ENCODE peak calls at places on chromosomes 4 and X, in ten cellular contexts. One of them, this sample, is unnamed.

GRCh38 chr4:38565271-38566199 is 98.5 kb upstream of the KLF3 start:
- DNase-seq in right lobe of liver: peak; percentile 19
- DNase-seq in A549: peak; percentile 11
- DNase-seq in psoas muscle: no peak
- DNase-seq in fibroblast of lung: peak; percentile 84
- DNase-seq in lung: no peak
- DNase-seq in upper lobe of left lung: peak; percentile 30
- DNase-seq in upper lobe of right lung: no peak
- DNase-seq in pancreas: no peak
- DNase-seq in IMR-90: peak; percentile 82
- DNase-seq in this sample: peak; percentile 87

GRCh38 chr4:3291969-3292570 is 751 bp upstream of the RGS12 start:
- DNase-seq in lung: peak; percentile 57
- DNase-seq in upper lobe of left lung: peak; percentile 79
- DNase-seq in pancreas: peak; percentile 82
- DNase-seq in upper lobe of right lung: peak; percentile 90
- DNase-seq in IMR-90: no peak
- DNase-seq in A549: peak; percentile 42
- DNase-seq in psoas muscle: peak; percentile 86
- DNase-seq in right lobe of liver: peak; percentile 81
- DNase-seq in fibroblast of lung: no peak
- DNase-seq in this sample: peak; percentile 28

GRCh38 chr4:61517144-61517543 is 317.0 kb downstream of the ADGRL3 start:
- DNase-seq in A549: no peak
- DNase-seq in pancreas: no peak
- DNase-seq in lung: no peak
- DNase-seq in fibroblast of lung: no peak
- DNase-seq in IMR-90: no peak
- DNase-seq in psoas muscle: no peak
- DNase-seq in right lobe of liver: peak; percentile 23
- DNase-seq in upper lobe of right lung: no peak
- DNase-seq in upper lobe of left lung: no peak
- DNase-seq in this sample: no peak

GRCh38 chr4:4712800-4713528 is 146.5 kb upstream of the MSX1 start:
- DNase-seq in psoas muscle: no peak
- DNase-seq in pancreas: no peak
- DNase-seq in IMR-90: no peak
- DNase-seq in upper lobe of left lung: no peak
- DNase-seq in fibroblast of lung: no peak
- DNase-seq in right lobe of liver: no peak
- DNase-seq in upper lobe of right lung: no peak
- DNase-seq in lung: no peak
- DNase-seq in A549: no peak
- DNase-seq in this sample: no peak

GRCh38 chr4:148822572-148823418 is 380.6 kb upstream of the NR3C2 start:
- DNase-seq in IMR-90: no peak
- DNase-seq in right lobe of liver: no peak
- DNase-seq in upper lobe of left lung: no peak
- DNase-seq in lung: no peak
- DNase-seq in fibroblast of lung: no peak
- DNase-seq in pancreas: no peak
- DNase-seq in psoas muscle: no peak
- DNase-seq in A549: no peak
- DNase-seq in upper lobe of right lung: no peak
- DNase-seq in this sample: no peak

GRCh38 chrX:131068945-131069719 is 11.0 kb downstream of the ARHGAP36 start:
- DNase-seq in upper lobe of left lung: no peak
- DNase-seq in psoas muscle: no peak
- DNase-seq in A549: peak; percentile 86
- DNase-seq in lung: no peak
- DNase-seq in right lobe of liver: no peak
- DNase-seq in upper lobe of right lung: no peak
- DNase-seq in IMR-90: no peak
- DNase-seq in pancreas: peak; percentile 54
- DNase-seq in fibroblast of lung: peak; percentile 4
- DNase-seq in this sample: no peak

GRCh38 chrX:135438734-135439043 is 16.9 kb downstream of the SMIM10L2A start:
- DNase-seq in fibroblast of lung: no peak
- DNase-seq in pancreas: no peak
- DNase-seq in A549: no peak
- DNase-seq in right lobe of liver: no peak
- DNase-seq in psoas muscle: no peak
- DNase-seq in IMR-90: no peak
- DNase-seq in upper lobe of left lung: no peak
- DNase-seq in lung: no peak
- DNase-seq in upper lobe of right lung: no peak
- DNase-seq in this sample: no peak

GRCh38 chrX:147838465-147839131 is 73.1 kb upstream of the FMR1 start:
- DNase-seq in fibroblast of lung: no peak
- DNase-seq in IMR-90: no peak
- DNase-seq in upper lobe of right lung: no peak
- DNase-seq in upper lobe of left lung: no peak
- DNase-seq in psoas muscle: no peak
- DNase-seq in lung: no peak
- DNase-seq in pancreas: no peak
- DNase-seq in A549: peak; percentile 16
- DNase-seq in right lobe of liver: no peak
- DNase-seq in this sample: peak; percentile 1

GRCh38 chr4:176002007-176002623 is 63.5 kb upstream of the WDR17 start:
- DNase-seq in lung: peak; percentile 51
- DNase-seq in upper lobe of right lung: peak; percentile 80
- DNase-seq in right lobe of liver: peak; percentile 40
- DNase-seq in psoas muscle: peak; percentile 62
- DNase-seq in fibroblast of lung: peak; percentile 31
- DNase-seq in IMR-90: no peak
- DNase-seq in pancreas: peak; percentile 45
- DNase-seq in A549: peak; percentile 17
- DNase-seq in upper lobe of left lung: peak; percentile 66
- DNase-seq in this sample: peak; percentile 25

GRCh38 chrX:48083212-48083611 is 11.8 kb upstream of the ZNF630 start:
- DNase-seq in upper lobe of left lung: peak; percentile 37
- DNase-seq in A549: peak; percentile 33
- DNase-seq in pancreas: no peak
- DNase-seq in right lobe of liver: peak; percentile 20
- DNase-seq in fibroblast of lung: peak; percentile 29
- DNase-seq in upper lobe of right lung: no peak
- DNase-seq in lung: peak; percentile 31
- DNase-seq in psoas muscle: no peak
- DNase-seq in IMR-90: peak; percentile 34
- DNase-seq in this sample: peak; percentile 68
- TF ChIP-seq CTCF in upper lobe of left lung: peak; percentile 52
- TF ChIP-seq CTCF in A549: peak; percentile 34
- TF ChIP-seq CTCF in pancreas: peak; percentile 40
- TF ChIP-seq CTCF in right lobe of liver: peak; percentile 56
- TF ChIP-seq CTCF in fibroblast of lung: peak; percentile 51
- TF ChIP-seq CTCF in upper lobe of right lung: peak; percentile 65
- TF ChIP-seq CTCF in lung: peak; percentile 49
- TF ChIP-seq CTCF in psoas muscle: peak; percentile 39
- TF ChIP-seq CTCF in IMR-90: peak; percentile 62
- TF ChIP-seq CTCF in this sample: peak; percentile 53

DNA sequence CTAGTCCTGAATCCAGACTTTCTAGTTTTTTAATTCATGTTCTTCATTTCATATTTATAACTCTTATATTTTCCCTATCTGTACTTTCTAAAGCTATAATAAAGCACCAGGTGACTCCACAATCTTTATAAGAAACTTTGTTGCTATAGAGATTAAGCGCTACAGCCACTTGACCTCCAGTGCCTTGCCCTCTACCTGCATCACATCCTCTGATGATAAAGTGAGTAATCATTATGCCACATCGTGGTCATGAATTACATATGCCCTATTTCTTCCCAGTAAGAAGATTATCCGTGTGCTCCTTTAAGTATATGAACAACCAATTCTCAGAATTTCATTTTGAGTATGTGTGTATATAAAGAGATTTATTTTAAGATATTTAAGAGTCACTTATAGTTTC is 6.8 kb upstream of the DYNLT3 start:
- DNase-seq in IMR-90: no peak
- DNase-seq in lung: no peak
- DNase-seq in fibroblast of lung: no peak
- DNase-seq in psoas muscle: no peak
- DNase-seq in upper lobe of right lung: no peak
- DNase-seq in right lobe of liver: no peak
- DNase-seq in pancreas: no peak
- DNase-seq in upper lobe of left lung: no peak
- DNase-seq in A549: no peak
- DNase-seq in this sample: no peak
- H3K27ac ChIP-seq in IMR-90: no peak overlapping the region
- H3K27ac ChIP-seq in lung: no peak overlapping the region
- H3K27ac ChIP-seq in fibroblast of lung: no peak overlapping the region
- H3K27ac ChIP-seq in psoas muscle: no peak overlapping the region
- H3K27ac ChIP-seq in upper lobe of right lung: no peak overlapping the region
- H3K27ac ChIP-seq in right lobe of liver: no peak overlapping the region
- H3K27ac ChIP-seq in pancreas: no peak overlapping the region
- H3K27ac ChIP-seq in upper lobe of left lung: no peak overlapping the region
- H3K27ac ChIP-seq in A549: no peak overlapping the region
- H3K27ac ChIP-seq in this sample: no peak overlapping the region

GRCh38 chrX:13068651-13069050 is 24.2 kb upstream of the FAM9C start:
- DNase-seq in lung: no peak
- DNase-seq in pancreas: no peak
- DNase-seq in upper lobe of left lung: no peak
- DNase-seq in fibroblast of lung: no peak
- DNase-seq in psoas muscle: no peak
- DNase-seq in A549: no peak
- DNase-seq in upper lobe of right lung: no peak
- DNase-seq in right lobe of liver: no peak
- DNase-seq in IMR-90: no peak
- DNase-seq in this sample: no peak
- TF ChIP-seq CTCF in lung: no peak
- TF ChIP-seq CTCF in pancreas: no peak
- TF ChIP-seq CTCF in upper lobe of left lung: no peak
- TF ChIP-seq CTCF in fibroblast of lung: no peak
- TF ChIP-seq CTCF in psoas muscle: no peak
- TF ChIP-seq CTCF in A549: no peak
- TF ChIP-seq CTCF in upper lobe of right lung: no peak
- TF ChIP-seq CTCF in right lobe of liver: no peak
- TF ChIP-seq CTCF in IMR-90: no peak
- TF ChIP-seq CTCF in this sample: no peak

DNA sequence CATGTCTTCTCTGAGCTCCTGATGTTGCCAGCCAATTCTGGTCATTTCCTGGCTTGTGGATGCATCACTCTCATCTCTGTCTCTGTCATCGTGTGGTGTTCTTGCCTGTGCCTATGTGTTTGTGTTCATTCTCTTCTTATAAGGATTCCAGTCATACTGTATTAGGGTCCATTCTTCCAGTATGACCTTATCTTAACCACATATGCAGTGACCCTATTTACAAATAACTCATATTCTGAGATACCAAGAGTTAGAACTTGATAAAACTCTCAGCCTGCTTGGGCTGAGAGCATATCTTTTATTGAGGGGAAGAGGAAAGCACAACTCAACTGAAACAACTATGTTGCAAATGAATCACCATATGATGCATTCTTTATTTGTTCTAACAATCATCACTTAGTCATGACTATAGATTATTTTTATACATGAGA is 189.0 kb upstream of the ANXA10 start:
- DNase-seq in upper lobe of right lung: no peak
- DNase-seq in A549: peak; percentile 5
- DNase-seq in pancreas: no peak
- DNase-seq in fibroblast of lung: peak; percentile 62
- DNase-seq in IMR-90: peak; percentile 83
- DNase-seq in upper lobe of left lung: no peak
- DNase-seq in right lobe of liver: no peak
- DNase-seq in psoas muscle: no peak
- DNase-seq in lung: no peak
- DNase-seq in this sample: peak; percentile 54
- H3K27ac ChIP-seq in upper lobe of right lung: no peak overlapping the region
- H3K27ac ChIP-seq in A549: no peak overlapping the region
- H3K27ac ChIP-seq in pancreas: no peak overlapping the region
- H3K27ac ChIP-seq in fibroblast of lung: peak overlapping the region; percentile 44
- H3K27ac ChIP-seq in IMR-90: peak overlapping the region; percentile 4
- H3K27ac ChIP-seq in upper lobe of left lung: no peak overlapping the region
- H3K27ac ChIP-seq in right lobe of liver: no peak overlapping the region
- H3K27ac ChIP-seq in psoas muscle: no peak overlapping the region
- H3K27ac ChIP-seq in lung: no peak overlapping the region
- H3K27ac ChIP-seq in this sample: no peak overlapping the region

GRCh38 chrX:145190801-145191389 is 56.4 kb upstream of the SPANXN1 start:
- DNase-seq in pancreas: no peak
- DNase-seq in upper lobe of left lung: no peak
- DNase-seq in fibroblast of lung: no peak
- DNase-seq in A549: peak; percentile 11
- DNase-seq in psoas muscle: no peak
- DNase-seq in upper lobe of right lung: no peak
- DNase-seq in lung: no peak
- DNase-seq in right lobe of liver: no peak
- DNase-seq in IMR-90: no peak
- DNase-seq in this sample: peak; percentile 1
- TF ChIP-seq CTCF in pancreas: no peak
- TF ChIP-seq CTCF in upper lobe of left lung: peak; percentile 13
- TF ChIP-seq CTCF in fibroblast of lung: no peak
- TF ChIP-seq CTCF in A549: peak; percentile 35
- TF ChIP-seq CTCF in psoas muscle: peak; percentile 35
- TF ChIP-seq CTCF in upper lobe of right lung: no peak
- TF ChIP-seq CTCF in lung: no peak
- TF ChIP-seq CTCF in right lobe of liver: peak; percentile 38
- TF ChIP-seq CTCF in IMR-90: peak; percentile 47
- TF ChIP-seq CTCF in this sample: peak; percentile 32

DNA sequence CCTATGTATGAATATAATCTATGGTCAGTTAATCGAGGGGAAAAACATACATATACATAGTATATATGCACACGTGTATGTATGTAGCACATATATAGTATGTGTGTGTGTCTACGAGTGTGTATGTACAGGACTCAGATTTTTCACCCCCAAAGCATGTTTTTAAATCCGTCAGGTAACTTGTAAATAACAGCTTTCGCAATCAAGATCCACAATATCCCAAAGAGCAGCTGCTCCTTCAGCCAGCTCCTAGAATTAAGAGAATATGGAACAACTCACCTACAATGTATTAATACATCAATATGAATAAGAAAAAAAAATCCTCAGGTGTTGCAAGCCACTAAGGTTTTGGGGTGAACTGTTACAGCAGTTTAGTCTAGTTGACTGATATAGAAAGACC is 3.5 kb downstream of the MRFAP1L1 start:
- DNase-seq in IMR-90: no peak
- DNase-seq in pancreas: no peak
- DNase-seq in fibroblast of lung: no peak
- DNase-seq in right lobe of liver: no peak
- DNase-seq in upper lobe of left lung: no peak
- DNase-seq in upper lobe of right lung: no peak
- DNase-seq in A549: no peak
- DNase-seq in psoas muscle: no peak
- DNase-seq in lung: no peak
- DNase-seq in this sample: no peak
- H3K27ac ChIP-seq in IMR-90: no peak overlapping the region
- H3K27ac ChIP-seq in pancreas: no peak overlapping the region
- H3K27ac ChIP-seq in fibroblast of lung: no peak overlapping the region
- H3K27ac ChIP-seq in right lobe of liver: no peak overlapping the region
- H3K27ac ChIP-seq in upper lobe of left lung: no peak overlapping the region
- H3K27ac ChIP-seq in upper lobe of right lung: no peak overlapping the region
- H3K27ac ChIP-seq in A549: no peak overlapping the region
- H3K27ac ChIP-seq in psoas muscle: peak overlapping the region; percentile 85
- H3K27ac ChIP-seq in lung: no peak overlapping the region
- H3K27ac ChIP-seq in this sample: no peak overlapping the region

GRCh38 chrX:129754266-129755024 is 15.7 kb downstream of the XPNPEP2 start:
- DNase-seq in fibroblast of lung: no peak
- DNase-seq in pancreas: no peak
- DNase-seq in IMR-90: no peak
- DNase-seq in lung: no peak
- DNase-seq in psoas muscle: peak; percentile 25
- DNase-seq in right lobe of liver: no peak
- DNase-seq in upper lobe of left lung: no peak
- DNase-seq in A549: no peak
- DNase-seq in upper lobe of right lung: no peak
- DNase-seq in this sample: no peak
- TF ChIP-seq CTCF in fibroblast of lung: peak; percentile 14
- TF ChIP-seq CTCF in pancreas: no peak
- TF ChIP-seq CTCF in IMR-90: peak; percentile 26
- TF ChIP-seq CTCF in lung: no peak
- TF ChIP-seq CTCF in psoas muscle: no peak
- TF ChIP-seq CTCF in right lobe of liver: no peak
- TF ChIP-seq CTCF in upper lobe of left lung: no peak
- TF ChIP-seq CTCF in A549: no peak
- TF ChIP-seq CTCF in upper lobe of right lung: peak; percentile 26
- TF ChIP-seq CTCF in this sample: no peak

GRCh38 chr4:76990288-76991080 is 40.9 kb downstream of the SEPTIN11 start:
- DNase-seq in right lobe of liver: no peak
- DNase-seq in upper lobe of left lung: no peak
- DNase-seq in fibroblast of lung: peak; percentile 99
- DNase-seq in IMR-90: peak; percentile 96
- DNase-seq in psoas muscle: no peak
- DNase-seq in pancreas: no peak
- DNase-seq in A549: no peak
- DNase-seq in upper lobe of right lung: no peak
- DNase-seq in lung: no peak
- DNase-seq in this sample: no peak
- H3K27ac ChIP-seq in right lobe of liver: no peak overlapping the region
- H3K27ac ChIP-seq in upper lobe of left lung: peak overlapping the region; percentile 53
- H3K27ac ChIP-seq in fibroblast of lung: peak overlapping the region; percentile 90
- H3K27ac ChIP-seq in IMR-90: peak overlapping the region; percentile 91
- H3K27ac ChIP-seq in psoas muscle: no peak overlapping the region
- H3K27ac ChIP-seq in pancreas: no peak overlapping the region
- H3K27ac ChIP-seq in A549: no peak overlapping the region
- H3K27ac ChIP-seq in upper lobe of right lung: no peak overlapping the region
- H3K27ac ChIP-seq in lung: peak overlapping the region; percentile 26
- H3K27ac ChIP-seq in this sample: no peak overlapping the region

This sample was measured in RWPE1.